ENCODE peak calls at places on chromosome 6, in four cellular contexts. K is breast epithelium, A is neuronal stem cell, H is left lung. M is an unnamed sample. For H3K9me3 and H3K4me1, the result is how much of the 10 kb centered on the place peaks cover.

GRCh38 chr6:87277123-87277522 is 45.3 kb upstream of the SMIM8 start:
- DNase-seq in K (no peak), A (no peak), H (no peak), M (no peak)

GRCh38 chr6:25312703-25313102 is 33.5 kb downstream of the CARMIL1 start:
- DNase-seq in H (no peak), A (no peak), K (no peak), M (no peak)

GRCh38 chr6:157405986-157406385 is 25.0 kb downstream of the ZDHHC14 start:
- DNase-seq in K (no peak), A (no peak), H (no peak), M (no peak)

GRCh38 chr6:85459224-85459901 is 9.5 kb downstream of the NT5E start:
- DNase-seq in A (no peak), K (no peak), H (no peak), M (no peak)

GRCh38 chr6:160156842-160157241 is 35.2 kb downstream of the SLC22A1 start:
- DNase-seq in A (no peak), K (no peak), H (no peak), M (no peak)

GRCh38 chr6:90003941-90004340 is 109.7 kb downstream of the GJA10 start:
- DNase-seq in K (no peak), A (no peak), H (no peak), M (no peak)

GRCh38 chr6:33297956-33298772 is 578 bp downstream of the RGL2 start:
- DNase-seq in H (peak), A (peak), K (peak), M (peak)

GRCh38 chr6:137928286-137928685 is 61.2 kb downstream of the TNFAIP3 start:
- DNase-seq in H (no peak), K (no peak), A (no peak), M (no peak)

GRCh38 chr6:160135922-160136655 is 14.5 kb downstream of the SLC22A1 start:
- DNase-seq in H (no peak), K (no peak), A (no peak), M (no peak)

GRCh38 chr6:9621276-9621675 is 793.6 kb downstream of the TFAP2A start:
- DNase-seq in K (no peak), A (no peak), H (no peak), M (no peak)

GRCh38 chr6:99612551-99613397 is 6.1 kb downstream of the PRDM13 start:
- DNase-seq in H (peak), A (no peak), K (no peak), M (no peak)

GRCh38 chr6:30463651-30464618 is 25.4 kb upstream of the HLA-E start:
- DNase-seq in K (no peak), A (no peak), H (peak), M (peak)

GRCh38 chr6:28597924-28598323 is 72.2 kb downstream of the GPX5 start:
- DNase-seq in A (no peak), H (no peak), K (no peak), M (no peak)

GRCh38 chr6:6008648-6009421 is 2.1 kb upstream of the NRN1 start:
- DNase-seq in H (peak), A (peak), K (no peak), M (no peak)

GRCh38 chr6:53250137-53250760 is 98.5 kb downstream of the ELOVL5 start:
- DNase-seq in H (no peak), K (no peak), A (no peak), M (no peak)

GRCh38 chr6:36129889-36130671 is at the start of gene MAPK13:
- DNase-seq in H (peak), K (no peak), A (no peak), M (peak)

GRCh38 chr6:144265390-144265789 is 19.7 kb upstream of the UTRN start:
- DNase-seq in A (peak), K (no peak), H (no peak), M (no peak)

GRCh38 chr6:125245523-125246264 is 56.1 kb downstream of the HDDC2 start:
- DNase-seq in A (no peak), K (no peak), H (no peak), M (no peak)

GRCh38 chr6:11212625-11213024 is 19.8 kb downstream of the NEDD9 start:
- DNase-seq in A (no peak), H (no peak), K (no peak), M (no peak)

GRCh38 chr6:132190815-132191175 is 210.5 kb downstream of the MOXD1 start:
- DNase-seq in K (no peak), A (no peak), H (no peak), M (no peak)

GRCh38 chr6:109465772-109466171 is 10.2 kb upstream of the MICAL1 start:
- DNase-seq in K (peak), H (peak), A (no peak), M (no peak)

GRCh38 chr6:152453421-152453820 is 183.7 kb downstream of the SYNE1 start:
- DNase-seq in H (no peak), A (no peak), K (no peak), M (no peak)

GRCh38 chr6:85049282-85049681 is 284.9 kb upstream of the TBX18 start:
- DNase-seq in K (no peak), A (no peak), H (no peak), M (no peak)

GRCh38 chr6:141359953-141360352 is 772.8 kb upstream of the GJE1 start:
- DNase-seq in A (no peak), H (no peak), K (no peak), M (no peak)

GRCh38 chr6:7691675-7692452 is 34.0 kb upstream of the BMP6 start:
- DNase-seq in A (no peak), K (no peak), H (no peak), M (no peak)

GRCh38 chr6:160312900-160313299 is 35.3 kb upstream of the SLC22A3 start:
- DNase-seq in A (no peak), H (no peak), K (no peak), M (no peak)

GRCh38 chr6:31528821-31529328 is at the start of gene MCCD1:
- DNase-seq in K (no peak), A (no peak), H (no peak), M (no peak)

GRCh38 chr6:81128671-81129070 is 623.8 kb downstream of the TENT5A start:
- DNase-seq in A (no peak), K (no peak), H (no peak), M (no peak)

GRCh38 chr6:131368077-131368911 is 204.7 kb upstream of the ARG1 start:
- DNase-seq in H (no peak), K (peak), A (no peak), M (no peak)

GRCh38 chr6:157984686-157985225 is 3.1 kb downstream of the SYNJ2 start:
- DNase-seq in A (no peak), H (no peak), K (peak), M (no peak)

GRCh38 chr6:21396313-21396712 is 197.2 kb upstream of the SOX4 start:
- DNase-seq in H (no peak), K (no peak), A (no peak), M (no peak)

DNA sequence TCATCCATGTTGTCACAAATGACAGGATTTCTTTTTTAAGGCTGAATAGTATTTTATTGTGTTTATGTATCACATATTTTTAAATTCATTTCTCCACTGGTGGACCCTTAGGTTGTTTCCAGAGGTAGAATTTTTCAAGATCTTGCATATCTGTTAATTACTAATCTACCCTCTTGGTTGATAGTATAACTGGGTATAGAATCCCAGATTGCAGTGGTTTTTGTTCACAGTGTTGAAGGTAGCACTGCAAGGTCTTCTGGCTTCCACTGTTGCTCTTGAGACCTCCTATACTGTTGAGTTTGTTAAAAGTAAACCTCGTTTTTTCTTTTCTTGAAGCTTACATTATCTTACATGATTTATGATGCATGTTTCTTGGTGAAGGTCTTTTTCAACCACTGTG is 22.9 kb downstream of the CDC5L start:
- DNase-seq in A (no peak), K (no peak), H (no peak), M (no peak)
- H3K9me3 ChIP-seq in A (under half), K (under half), H (under half), M (under half)

GRCh38 chr6:42449917-42450313 is 1.8 kb downstream of the TRERF1 start:
- DNase-seq in H (no peak), K (no peak), A (no peak), M (no peak)

GRCh38 chr6:42450314-42451145 is 1.2 kb downstream of the TRERF1 start:
- DNase-seq in H (no peak), K (no peak), A (no peak), M (no peak)

GRCh38 chr6:42451146-42451594 is 556 bp downstream of the TRERF1 start:
- DNase-seq in H (no peak), A (no peak), K (no peak), M (no peak)

GRCh38 chr6:42448391-42448790 is 3.3 kb downstream of the TRERF1 start:
- DNase-seq in K (no peak), H (no peak), A (no peak), M (no peak)

GRCh38 chr6:42448906-42449659 is 2.6 kb downstream of the TRERF1 start:
- DNase-seq in A (no peak), K (no peak), H (no peak), M (no peak)
- H3K4me1 ChIP-seq in A (under half), K (under half), H (under half), M (half or more)

GRCh38 chr6:13177617-13178506 is 150.5 kb downstream of the TBC1D7 start:
- DNase-seq in K (no peak), H (no peak), A (no peak), M (no peak)
- H3K9me3 ChIP-seq in K (under half), H (under half), A (under half), M (under half)

GRCh38 chr6:3841066-3841454 is 8.1 kb upstream of the FAM50B start:
- DNase-seq in H (no peak), A (no peak), K (no peak), M (no peak)
- H3K4me1 ChIP-seq in H (under half), A (under half), K (under half), M (under half)

DNA sequence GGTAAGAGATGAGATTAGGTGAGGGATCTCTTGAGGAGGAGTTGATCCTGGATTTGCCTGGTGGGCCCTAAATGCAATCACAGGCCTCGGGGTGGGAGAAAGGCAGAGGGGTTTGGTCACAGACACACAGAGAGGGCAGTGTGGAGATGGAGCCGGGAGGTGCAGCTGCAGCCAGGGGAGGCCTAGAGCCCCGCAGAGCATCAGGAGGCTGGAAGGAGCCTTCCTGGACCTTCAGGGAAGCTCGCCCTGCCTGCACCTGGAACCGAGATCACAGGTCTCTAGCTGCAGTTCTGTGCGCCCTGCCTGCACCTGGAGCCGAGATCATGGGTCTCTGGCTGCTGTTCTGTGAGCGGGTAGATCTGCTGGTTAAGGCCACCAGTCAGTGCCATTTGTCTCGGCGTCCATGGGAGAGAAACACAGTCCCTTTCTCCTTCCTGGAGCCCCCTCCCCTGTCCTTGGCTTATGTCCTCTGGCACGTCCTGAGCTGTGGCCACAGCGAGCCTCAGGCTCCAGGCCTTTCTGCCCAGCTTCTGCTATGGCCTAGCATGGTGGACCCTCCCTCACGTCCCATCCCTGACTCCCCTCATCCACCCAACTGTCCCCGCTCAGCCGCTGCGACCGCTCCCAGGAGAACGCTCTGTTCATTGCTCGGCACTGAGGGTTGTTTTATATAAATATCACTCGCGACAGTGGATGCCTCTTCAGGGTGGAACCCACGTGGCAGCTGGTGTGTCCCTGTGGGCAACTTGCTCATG is 112.0 kb downstream of the DACT2 start:
- DNase-seq in A (no peak), K (no peak), H (peak), M (no peak)
- H3K9me3 ChIP-seq in A (under half), K (under half), H (under half), M (under half)

GRCh38 chr6:39848171-39848570 is 56.0 kb downstream of the DAAM2 start:
- DNase-seq in H (no peak), A (no peak), K (no peak), M (no peak)

GRCh38 chr6:39850897-39851296 is 58.7 kb downstream of the DAAM2 start:
- DNase-seq in K (no peak), A (no peak), H (no peak), M (no peak)

GRCh38 chr6:39849228-39849627 is 57.1 kb downstream of the DAAM2 start:
- DNase-seq in A (no peak), H (no peak), K (no peak), M (no peak)

GRCh38 chr6:39847216-39847615 is 55.0 kb downstream of the DAAM2 start:
- DNase-seq in A (no peak), K (no peak), H (no peak), M (no peak)

DNA sequence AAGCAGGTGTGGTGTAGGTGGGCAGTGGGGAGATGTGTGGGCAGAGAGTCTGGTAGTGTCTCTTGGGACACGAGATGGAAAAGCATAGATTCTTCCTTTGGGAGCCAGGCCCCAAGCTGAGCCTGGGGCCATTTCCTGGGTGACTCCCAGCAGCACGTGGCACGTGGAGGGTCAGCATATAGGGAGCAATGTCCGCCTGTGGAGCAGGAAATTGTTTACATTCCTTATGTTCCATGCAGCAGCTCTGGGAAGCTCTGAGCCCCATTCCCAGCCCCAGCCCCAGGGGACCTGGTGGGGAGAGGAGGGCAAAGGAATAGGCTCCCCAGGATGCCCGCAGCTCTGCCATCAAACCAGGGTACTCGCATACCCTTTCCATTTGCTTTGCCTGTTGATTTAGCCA is 57.6 kb downstream of the DAAM2 start:
- DNase-seq in A (no peak), H (no peak), K (no peak), M (no peak)
- H3K4me1 ChIP-seq in A (under half), H (under half), K (under half), M (under half)

DNA sequence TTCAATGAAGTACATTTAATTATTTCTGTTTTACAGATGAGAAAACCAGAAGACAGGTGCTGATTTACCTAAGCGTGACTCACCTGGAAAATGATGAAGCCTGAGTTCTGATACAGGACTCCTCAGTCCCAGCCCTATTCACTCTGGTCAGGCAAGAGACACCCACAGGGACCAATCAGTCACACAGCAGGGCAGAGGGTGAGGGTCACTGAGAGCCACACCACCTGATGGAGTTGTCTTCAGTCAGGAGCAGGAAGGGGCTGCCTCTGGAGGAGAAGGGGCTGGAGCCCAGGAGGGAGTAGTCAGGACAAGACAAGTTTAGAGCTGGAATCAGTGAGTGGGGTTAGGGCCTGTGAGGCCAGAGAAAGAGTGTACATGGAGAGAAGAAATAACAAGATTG is 251.2 kb upstream of the MOCS1 start:
- DNase-seq in A (no peak), K (peak), H (no peak), M (no peak)
- H3K9me3 ChIP-seq in A (under half), K (under half), H (under half), M (under half)

DNA sequence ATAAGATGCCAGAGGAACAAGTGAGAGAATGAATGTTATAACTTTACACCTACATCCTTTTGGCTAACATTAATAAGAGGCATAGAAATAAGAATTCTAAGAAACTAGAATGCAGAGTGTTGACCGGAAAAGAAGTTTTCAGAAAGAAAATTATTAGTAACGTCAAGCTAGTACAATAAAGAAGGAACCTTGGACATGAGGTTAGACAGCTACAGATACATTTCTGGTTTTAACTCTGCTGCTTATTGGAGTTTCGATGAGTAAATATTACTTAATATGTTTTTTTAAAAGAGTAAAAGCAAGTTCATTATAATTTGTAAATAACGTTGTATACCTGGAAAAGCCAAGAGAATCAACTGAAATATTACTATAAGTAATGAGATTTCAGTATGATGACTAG is 22.7 kb downstream of the TAB2 start:
- DNase-seq in A (no peak), K (no peak), H (no peak), M (no peak)
- H3K4me1 ChIP-seq in A (under half), K (under half), H (half or more), M (half or more)